ENCODE peak calls at places on chromosomes 12 and 14, in ten cellular contexts. One of them, this sample, is unnamed.

GRCh38 chr12:27970391-27970980 is 2.0 kb downstream of the PTHLH start:
- DNase-seq in lower lobe of right lung: no peak
- DNase-seq in glutamatergic neuron: peak
- DNase-seq in AG10803: peak
- DNase-seq in mucosa of descending colon: peak
- DNase-seq in GM06990: peak
- DNase-seq in heart right ventricle: peak
- DNase-seq in B cell: peak
- DNase-seq in A549: peak
- DNase-seq in progenitor cell of endocrine pancreas: peak
- DNase-seq in this sample: peak

GRCh38 chr12:2129076-2129475 is 76.3 kb downstream of the CACNA1C start:
- DNase-seq in lower lobe of right lung: no peak
- DNase-seq in glutamatergic neuron: no peak
- DNase-seq in AG10803: peak
- DNase-seq in mucosa of descending colon: no peak
- DNase-seq in GM06990: no peak
- DNase-seq in heart right ventricle: no peak
- DNase-seq in B cell: no peak
- DNase-seq in A549: no peak
- DNase-seq in progenitor cell of endocrine pancreas: no peak
- DNase-seq in this sample: no peak

GRCh38 chr12:93714382-93714781 is 37.2 kb downstream of the CRADD start:
- DNase-seq in lower lobe of right lung: no peak
- DNase-seq in glutamatergic neuron: no peak
- DNase-seq in AG10803: peak
- DNase-seq in mucosa of descending colon: no peak
- DNase-seq in GM06990: no peak
- DNase-seq in heart right ventricle: peak
- DNase-seq in B cell: no peak
- DNase-seq in A549: peak
- DNase-seq in progenitor cell of endocrine pancreas: no peak
- DNase-seq in this sample: no peak

GRCh38 chr12:6215932-6216494 is 15.8 kb downstream of the CD9 start:
- DNase-seq in lower lobe of right lung: peak
- DNase-seq in glutamatergic neuron: no peak
- DNase-seq in AG10803: peak
- DNase-seq in mucosa of descending colon: peak
- DNase-seq in GM06990: no peak
- DNase-seq in heart right ventricle: no peak
- DNase-seq in B cell: no peak
- DNase-seq in A549: peak
- DNase-seq in progenitor cell of endocrine pancreas: no peak
- DNase-seq in this sample: no peak

GRCh38 chr12:39277416-39277815 is 165.5 kb downstream of the KIF21A start:
- DNase-seq in lower lobe of right lung: no peak
- DNase-seq in glutamatergic neuron: no peak
- DNase-seq in AG10803: peak
- DNase-seq in mucosa of descending colon: no peak
- DNase-seq in GM06990: peak
- DNase-seq in heart right ventricle: no peak
- DNase-seq in B cell: no peak
- DNase-seq in A549: no peak
- DNase-seq in progenitor cell of endocrine pancreas: no peak
- DNase-seq in this sample: no peak

GRCh38 chr12:25924535-25925001 is 33.9 kb upstream of the RASSF8 start:
- DNase-seq in lower lobe of right lung: no peak
- DNase-seq in glutamatergic neuron: no peak
- DNase-seq in AG10803: no peak
- DNase-seq in mucosa of descending colon: no peak
- DNase-seq in GM06990: no peak
- DNase-seq in heart right ventricle: no peak
- DNase-seq in B cell: no peak
- DNase-seq in A549: peak
- DNase-seq in progenitor cell of endocrine pancreas: no peak
- DNase-seq in this sample: no peak

GRCh38 chr14:101174980-101175606 is 271.6 kb upstream of the RTL1 start:
- DNase-seq in lower lobe of right lung: no peak
- DNase-seq in glutamatergic neuron: no peak
- DNase-seq in AG10803: no peak
- DNase-seq in mucosa of descending colon: no peak
- DNase-seq in GM06990: no peak
- DNase-seq in heart right ventricle: no peak
- DNase-seq in B cell: no peak
- DNase-seq in A549: no peak
- DNase-seq in progenitor cell of endocrine pancreas: no peak
- DNase-seq in this sample: peak

GRCh38 chr12:47591795-47592194 is 114.0 kb downstream of the RPAP3 start:
- DNase-seq in lower lobe of right lung: no peak
- DNase-seq in glutamatergic neuron: no peak
- DNase-seq in AG10803: no peak
- DNase-seq in mucosa of descending colon: no peak
- DNase-seq in GM06990: no peak
- DNase-seq in heart right ventricle: no peak
- DNase-seq in B cell: no peak
- DNase-seq in A549: no peak
- DNase-seq in progenitor cell of endocrine pancreas: no peak
- DNase-seq in this sample: no peak

GRCh38 chr12:95215925-95216324 is 1.3 kb downstream of the FGD6 start:
- DNase-seq in lower lobe of right lung: no peak
- DNase-seq in glutamatergic neuron: no peak
- DNase-seq in AG10803: peak
- DNase-seq in mucosa of descending colon: no peak
- DNase-seq in GM06990: no peak
- DNase-seq in heart right ventricle: no peak
- DNase-seq in B cell: no peak
- DNase-seq in A549: peak
- DNase-seq in progenitor cell of endocrine pancreas: no peak
- DNase-seq in this sample: no peak

GRCh38 chr14:63659726-63660125 is 18.1 kb upstream of the WDR89 start:
- DNase-seq in lower lobe of right lung: no peak
- DNase-seq in glutamatergic neuron: no peak
- DNase-seq in AG10803: no peak
- DNase-seq in mucosa of descending colon: no peak
- DNase-seq in GM06990: no peak
- DNase-seq in heart right ventricle: no peak
- DNase-seq in B cell: no peak
- DNase-seq in A549: no peak
- DNase-seq in progenitor cell of endocrine pancreas: no peak
- DNase-seq in this sample: no peak

GRCh38 chr14:26200675-26201074 is 397.2 kb downstream of the NOVA1 start:
- DNase-seq in lower lobe of right lung: no peak
- DNase-seq in glutamatergic neuron: no peak
- DNase-seq in AG10803: peak
- DNase-seq in mucosa of descending colon: no peak
- DNase-seq in GM06990: no peak
- DNase-seq in heart right ventricle: no peak
- DNase-seq in B cell: no peak
- DNase-seq in A549: no peak
- DNase-seq in progenitor cell of endocrine pancreas: no peak
- DNase-seq in this sample: no peak

GRCh38 chr12:86860804-86861203 is 604.6 kb upstream of the MGAT4C start:
- DNase-seq in lower lobe of right lung: no peak
- DNase-seq in glutamatergic neuron: no peak
- DNase-seq in AG10803: no peak
- DNase-seq in mucosa of descending colon: no peak
- DNase-seq in GM06990: no peak
- DNase-seq in heart right ventricle: no peak
- DNase-seq in B cell: no peak
- DNase-seq in A549: no peak
- DNase-seq in progenitor cell of endocrine pancreas: no peak
- DNase-seq in this sample: no peak

GRCh38 chr12:45125997-45126396 is 75.1 kb upstream of the DBX2 start:
- DNase-seq in lower lobe of right lung: no peak
- DNase-seq in glutamatergic neuron: no peak
- DNase-seq in AG10803: no peak
- DNase-seq in mucosa of descending colon: no peak
- DNase-seq in GM06990: no peak
- DNase-seq in heart right ventricle: no peak
- DNase-seq in B cell: no peak
- DNase-seq in A549: no peak
- DNase-seq in progenitor cell of endocrine pancreas: no peak
- DNase-seq in this sample: no peak

GRCh38 chr12:14952295-14952995 is 9.0 kb downstream of the ARHGDIB start:
- DNase-seq in lower lobe of right lung: no peak
- DNase-seq in glutamatergic neuron: no peak
- DNase-seq in AG10803: peak
- DNase-seq in mucosa of descending colon: no peak
- DNase-seq in GM06990: no peak
- DNase-seq in heart right ventricle: peak
- DNase-seq in B cell: no peak
- DNase-seq in A549: peak
- DNase-seq in progenitor cell of endocrine pancreas: no peak
- DNase-seq in this sample: no peak

GRCh38 chr14:49173765-49174373 is 412.3 kb downstream of the RPS29 start:
- DNase-seq in lower lobe of right lung: no peak
- DNase-seq in glutamatergic neuron: peak
- DNase-seq in AG10803: peak
- DNase-seq in mucosa of descending colon: no peak
- DNase-seq in GM06990: peak
- DNase-seq in heart right ventricle: peak
- DNase-seq in B cell: peak
- DNase-seq in A549: peak
- DNase-seq in progenitor cell of endocrine pancreas: peak
- DNase-seq in this sample: no peak

DNA sequence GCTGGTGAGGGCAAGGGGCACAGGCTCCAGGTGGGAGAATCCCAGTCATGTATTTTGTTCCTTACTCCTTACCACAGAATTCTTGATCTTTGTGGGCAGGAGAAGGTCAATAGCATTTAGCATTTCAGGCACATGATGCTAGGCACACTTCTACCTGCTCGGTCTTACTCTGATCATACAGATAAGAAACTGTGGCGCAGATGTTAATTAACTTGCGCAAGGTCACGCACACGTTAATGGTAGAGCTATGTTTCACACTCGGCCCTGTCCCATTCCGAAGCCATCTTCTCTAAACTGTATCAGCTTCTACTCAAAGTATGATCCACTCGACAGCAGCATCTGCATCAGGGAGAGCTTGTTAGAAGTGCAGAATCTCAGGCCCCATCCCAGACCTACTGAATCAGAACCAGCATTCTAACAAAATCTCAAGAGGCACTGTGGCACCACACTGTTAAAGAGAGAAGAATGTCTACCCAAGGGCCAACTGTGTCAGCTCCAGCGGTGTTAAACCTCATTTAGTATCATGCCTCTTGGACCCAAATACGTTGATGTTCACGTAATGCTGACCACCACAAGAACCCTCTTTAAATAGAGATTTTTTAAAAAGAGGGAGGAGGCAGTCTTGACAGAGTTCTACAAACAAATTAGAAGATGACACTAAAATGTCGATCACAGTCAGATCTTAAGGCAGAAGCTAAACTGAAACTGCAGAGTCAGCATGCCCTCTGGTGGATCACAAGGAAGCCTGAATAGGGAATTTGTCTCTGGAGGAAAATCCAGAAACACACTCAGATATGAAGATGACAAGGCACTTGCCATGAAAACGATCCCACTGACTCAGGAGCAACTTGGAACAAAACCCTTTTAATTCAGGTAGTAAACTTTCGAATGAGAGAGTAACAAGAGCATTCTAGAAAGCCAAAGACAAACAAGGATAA is 7.3 kb downstream of the STXBP6 start:
- DNase-seq in lower lobe of right lung: no peak
- DNase-seq in glutamatergic neuron: no peak
- DNase-seq in AG10803: peak
- DNase-seq in mucosa of descending colon: no peak
- DNase-seq in GM06990: no peak
- DNase-seq in heart right ventricle: peak
- DNase-seq in B cell: no peak
- DNase-seq in A549: peak
- DNase-seq in progenitor cell of endocrine pancreas: no peak
- DNase-seq in this sample: no peak
- TF ChIP-seq CTCF in lower lobe of right lung: peak
- TF ChIP-seq CTCF in glutamatergic neuron: no peak
- TF ChIP-seq CTCF in AG10803: peak
- TF ChIP-seq CTCF in mucosa of descending colon: peak
- TF ChIP-seq CTCF in GM06990: no peak
- TF ChIP-seq CTCF in heart right ventricle: peak
- TF ChIP-seq CTCF in B cell: no peak
- TF ChIP-seq CTCF in A549: peak
- TF ChIP-seq CTCF in progenitor cell of endocrine pancreas: peak
- TF ChIP-seq CTCF in this sample: peak

GRCh38 chr14:45990252-45990651 is 661.3 kb downstream of the RPL10L start:
- DNase-seq in lower lobe of right lung: no peak
- DNase-seq in glutamatergic neuron: no peak
- DNase-seq in AG10803: no peak
- DNase-seq in mucosa of descending colon: no peak
- DNase-seq in GM06990: no peak
- DNase-seq in heart right ventricle: no peak
- DNase-seq in B cell: no peak
- DNase-seq in A549: peak
- DNase-seq in progenitor cell of endocrine pancreas: no peak
- DNase-seq in this sample: no peak
- TF ChIP-seq CTCF in lower lobe of right lung: no peak
- TF ChIP-seq CTCF in glutamatergic neuron: peak
- TF ChIP-seq CTCF in AG10803: peak
- TF ChIP-seq CTCF in mucosa of descending colon: no peak
- TF ChIP-seq CTCF in GM06990: no peak
- TF ChIP-seq CTCF in heart right ventricle: no peak
- TF ChIP-seq CTCF in B cell: no peak
- TF ChIP-seq CTCF in A549: no peak
- TF ChIP-seq CTCF in progenitor cell of endocrine pancreas: peak
- TF ChIP-seq CTCF in this sample: peak

DNA sequence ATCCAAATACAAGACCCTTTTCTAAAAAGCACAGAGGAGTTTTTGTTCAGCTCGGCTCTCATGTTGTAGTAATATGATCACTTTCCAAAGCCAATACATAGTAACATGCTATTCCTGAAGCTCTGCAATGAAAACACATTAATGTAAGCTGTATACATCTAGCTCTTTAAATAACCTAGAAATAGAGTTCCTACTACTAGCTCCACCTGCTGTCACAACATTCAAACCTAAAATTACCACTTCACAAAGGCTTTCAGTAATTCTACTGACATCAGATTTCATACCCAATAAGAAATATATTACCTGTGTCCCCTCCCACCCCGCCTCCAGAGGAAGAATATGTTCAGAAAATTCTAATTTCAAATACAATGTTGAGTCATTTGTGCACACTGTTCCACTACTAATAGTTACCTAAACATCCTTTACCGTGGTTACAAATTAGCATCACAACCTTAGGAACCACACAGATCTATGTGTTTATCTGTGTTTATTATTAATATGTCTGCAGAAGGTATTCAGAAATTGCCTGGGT is 17.8 kb downstream of the EFCAB11 start:
- DNase-seq in lower lobe of right lung: no peak
- DNase-seq in glutamatergic neuron: no peak
- DNase-seq in AG10803: no peak
- DNase-seq in mucosa of descending colon: no peak
- DNase-seq in GM06990: no peak
- DNase-seq in heart right ventricle: no peak
- DNase-seq in B cell: no peak
- DNase-seq in A549: no peak
- DNase-seq in progenitor cell of endocrine pancreas: no peak
- DNase-seq in this sample: no peak
- TF ChIP-seq CTCF in lower lobe of right lung: no peak
- TF ChIP-seq CTCF in glutamatergic neuron: no peak
- TF ChIP-seq CTCF in AG10803: no peak
- TF ChIP-seq CTCF in mucosa of descending colon: no peak
- TF ChIP-seq CTCF in GM06990: no peak
- TF ChIP-seq CTCF in heart right ventricle: peak
- TF ChIP-seq CTCF in B cell: no peak
- TF ChIP-seq CTCF in A549: peak
- TF ChIP-seq CTCF in progenitor cell of endocrine pancreas: no peak
- TF ChIP-seq CTCF in this sample: no peak

GRCh38 chr12:127773520-127773919 is 493.4 kb upstream of the TMEM132C start:
- DNase-seq in lower lobe of right lung: no peak
- DNase-seq in glutamatergic neuron: no peak
- DNase-seq in AG10803: no peak
- DNase-seq in mucosa of descending colon: no peak
- DNase-seq in GM06990: no peak
- DNase-seq in heart right ventricle: no peak
- DNase-seq in B cell: no peak
- DNase-seq in A549: peak
- DNase-seq in progenitor cell of endocrine pancreas: no peak
- DNase-seq in this sample: no peak
- TF ChIP-seq CTCF in lower lobe of right lung: no peak
- TF ChIP-seq CTCF in glutamatergic neuron: no peak
- TF ChIP-seq CTCF in AG10803: no peak
- TF ChIP-seq CTCF in mucosa of descending colon: no peak
- TF ChIP-seq CTCF in GM06990: no peak
- TF ChIP-seq CTCF in heart right ventricle: no peak
- TF ChIP-seq CTCF in B cell: no peak
- TF ChIP-seq CTCF in A549: no peak
- TF ChIP-seq CTCF in progenitor cell of endocrine pancreas: peak
- TF ChIP-seq CTCF in this sample: no peak